ENCODE peak calls at places on chromosomes 2 and 18, in seven cellular contexts. W, R, Z, K, X, Y and P are unnamed samples. For H3K9me3, the result is how much of the 10 kb centered on the place peaks cover.

GRCh38 chr2:73987109-73987947 is 2.6 kb downstream of the TET3 start:
- DNase-seq in Y (no peak), Z (no peak), K (no peak), W (peak), X (peak), R (peak), P (no peak)

GRCh38 chr2:145158051-145158586 is 638.2 kb upstream of the ZEB2 start:
- DNase-seq in W (peak), Z (no peak), K (peak), X (peak), Y (peak), R (peak), P (peak)

GRCh38 chr2:46836295-46837111 is 79.1 kb downstream of the MCFD2 start:
- DNase-seq in Y (no peak), R (no peak), X (peak), Z (no peak), K (no peak), W (no peak), P (no peak)

GRCh38 chr2:908568-908967 is 42.1 kb upstream of the SNTG2 start:
- DNase-seq in Z (no peak), R (no peak), Y (no peak), W (no peak), K (no peak), X (no peak), P (no peak)

GRCh38 chr2:127048969-127049897 is 57.7 kb downstream of the BIN1 start:
- DNase-seq in Y (no peak), W (no peak), X (no peak), K (no peak), R (peak), Z (no peak), P (no peak)

GRCh38 chr2:44169155-44169898 is 652 bp downstream of the PPM1B start:
- DNase-seq in K (peak), X (peak), W (peak), Y (no peak), R (peak), Z (peak), P (no peak)

GRCh38 chr2:228655341-228655740 is 473.9 kb upstream of the SPHKAP start:
- DNase-seq in K (no peak), Y (no peak), W (no peak), X (peak), R (no peak), Z (no peak), P (no peak)

GRCh38 chr2:85308951-85309555 is 18.7 kb downstream of the TGOLN2 start:
- DNase-seq in W (peak), X (peak), K (no peak), Y (peak), R (peak), Z (no peak), P (no peak)

GRCh38 chr2:133641942-133642341 is 73.7 kb upstream of the NCKAP5 start:
- DNase-seq in X (no peak), R (no peak), Y (no peak), Z (no peak), K (no peak), W (no peak), P (no peak)

GRCh38 chr2:237438082-237438925 is 24.3 kb upstream of the COL6A3 start:
- DNase-seq in W (no peak), Y (no peak), X (no peak), R (no peak), K (no peak), Z (no peak), P (no peak)

GRCh38 chr2:189481071-189481470 is 39.8 kb downstream of the WDR75 start:
- DNase-seq in W (no peak), K (no peak), X (no peak), Z (no peak), R (no peak), Y (no peak), P (no peak)

GRCh38 chr2:241986836-241987641 is 117.5 kb downstream of the RTP5 start:
- DNase-seq in Z (no peak), W (no peak), X (peak), K (no peak), Y (no peak), R (no peak), P (no peak)

DNA sequence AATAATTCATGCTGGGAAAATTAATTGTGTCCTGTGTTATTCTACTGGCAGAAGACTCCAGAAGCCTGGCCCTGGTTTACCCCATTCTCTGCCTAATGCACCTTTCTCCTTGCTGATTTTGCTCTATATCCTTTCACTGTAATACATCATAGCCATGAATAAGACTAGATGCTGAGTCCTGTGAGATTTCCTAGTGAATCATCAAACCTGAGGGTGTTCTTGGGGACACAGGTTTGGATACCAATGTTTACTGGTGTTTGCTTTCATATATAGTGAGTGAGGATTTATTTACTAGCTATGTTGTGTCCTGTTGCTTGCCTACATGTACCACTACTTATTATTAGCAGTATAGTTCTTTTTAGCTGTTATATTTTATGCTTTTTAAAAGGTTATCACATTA is 6.5 kb downstream of the METTL5 start:
- DNase-seq in Y (no peak), R (no peak), W (no peak), K (no peak), Z (no peak), X (no peak), P (no peak)
- H3K9me3 ChIP-seq in Y (under half), R (under half), W (under half), K (under half), Z (under half), X (under half), P (under half)

DNA sequence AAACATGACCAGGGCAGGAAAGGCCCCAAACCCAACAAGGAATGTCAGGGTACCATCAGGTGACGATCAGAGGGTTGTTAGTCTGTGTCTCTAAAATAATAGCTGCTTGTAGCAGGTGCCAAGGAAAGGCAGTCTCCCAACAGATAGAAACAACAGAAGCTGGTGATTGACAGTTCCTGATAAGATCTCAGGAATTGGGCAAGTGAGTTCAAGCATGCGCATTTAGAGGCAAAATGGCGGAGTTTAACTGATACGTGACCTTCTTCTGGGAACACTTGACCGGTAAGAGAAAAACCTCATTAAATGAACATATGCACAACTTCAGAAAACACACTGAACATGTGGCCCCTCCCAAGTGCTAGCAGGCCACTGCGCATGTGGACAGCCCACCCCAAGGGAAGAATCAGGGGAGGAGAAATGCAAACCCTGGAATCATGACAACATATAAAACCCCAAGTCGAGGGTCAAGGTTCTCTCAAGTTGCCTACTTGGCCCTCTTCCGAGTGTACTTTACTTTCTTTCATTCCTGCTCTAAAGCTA is 664.9 kb downstream of the KCNJ3 start:
- DNase-seq in Y (no peak), Z (no peak), X (no peak), R (no peak), W (no peak), K (no peak), P (no peak)
- H3K27ac ChIP-seq in Y (no peak), Z (no peak), X (no peak), R (no peak), W (no peak), K (no peak), P (no peak)

GRCh38 chr18:14106906-14107305 is 25.3 kb downstream of the ZNF519 start:
- DNase-seq in X (no peak), R (no peak), Z (no peak), Y (no peak), K (no peak), W (no peak), P (no peak)
- H3K9me3 ChIP-seq in X (under half), R (under half), Z (under half), Y (under half), K (under half), W (under half), P (under half)

GRCh38 chr2:29097569-29097968 is 17.6 kb upstream of the CLIP4 start:
- DNase-seq in Y (no peak), K (no peak), R (no peak), W (no peak), Z (no peak), X (no peak), P (no peak)
- H3K27ac ChIP-seq in Y (no peak), K (no peak), R (no peak), W (no peak), Z (no peak), X (no peak), P (no peak)

GRCh38 chr18:52888014-52888413 is 548.0 kb downstream of the DCC start:
- DNase-seq in X (no peak), Z (no peak), W (no peak), Y (no peak), R (no peak), K (no peak), P (no peak)
- H3K9me3 ChIP-seq in X (under half), Z (under half), W (under half), Y (under half), R (under half), K (under half), P (under half)

GRCh38 chr2:96773922-96774321 is 13.2 kb downstream of the CNNM4 start:
- DNase-seq in K (no peak), R (no peak), W (no peak), X (no peak), Z (peak), Y (no peak), P (no peak)
- H3K27ac ChIP-seq in K (no peak), R (no peak), W (no peak), X (no peak), Z (peak), Y (no peak), P (no peak)

DNA sequence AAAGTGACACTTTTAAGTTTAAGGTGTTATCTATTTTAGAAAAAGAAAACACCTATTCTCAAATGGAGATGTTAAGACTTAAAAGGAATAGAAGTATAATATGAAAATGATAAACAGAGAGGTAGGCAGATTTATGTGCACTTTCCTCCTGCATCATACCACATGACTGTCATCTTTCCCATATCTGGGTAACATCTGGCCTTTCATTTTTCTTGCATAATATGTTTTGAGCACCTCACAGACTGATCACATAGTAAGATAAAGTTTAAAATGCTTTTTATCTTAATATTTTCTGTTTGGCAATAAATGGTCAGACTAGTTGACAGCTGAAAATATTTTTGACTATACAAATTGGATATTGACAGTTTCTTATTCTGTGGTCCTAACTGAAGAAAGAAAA is 1852.1 kb upstream of the PIK3C3 start:
- DNase-seq in W (no peak), Z (no peak), Y (no peak), X (no peak), K (no peak), R (no peak), P (no peak)
- H3K9me3 ChIP-seq in W (under half), Z (under half), Y (under half), X (under half), K (under half), R (under half), P (under half)